ENCODE peak calls at places on chromosomes 7 and 10, in five cellular contexts. R, V, O, X and F are unnamed samples.

GRCh38 chr10:27981744-27982143 is 17.1 kb downstream of the ODAD2 start:
- DNase-seq in R (no peak), V (no peak), O (no peak), X (no peak), F (no peak)

GRCh38 chr10:115854740-115855435 is 418.1 kb downstream of the GFRA1 start:
- DNase-seq in R (no peak), V (no peak), O (no peak), X (no peak), F (peak; percentile 41)

GRCh38 chr10:99233000-99233679 is 2.5 kb downstream of the HPSE2 start:
- DNase-seq in R (no peak), V (no peak), O (no peak), X (no peak), F (no peak)

GRCh38 chr10:100653957-100654834 is 91.2 kb upstream of the PAX2 start:
- DNase-seq in R (no peak), V (no peak), O (no peak), X (peak; percentile 59), F (no peak)

GRCh38 chr10:17961551-17962422 is 10.1 kb downstream of the SLC39A12 start:
- DNase-seq in R (no peak), V (no peak), O (peak; percentile 33), X (peak; percentile 29), F (peak; percentile 35)

GRCh38 chr10:50234486-50234885 is 16.8 kb downstream of the ASAH2 start:
- DNase-seq in R (no peak), V (no peak), O (no peak), X (no peak), F (no peak)

GRCh38 chr7:1889091-1889490 is 219.0 kb downstream of the ELFN1 start:
- DNase-seq in R (no peak), V (no peak), O (no peak), X (no peak), F (no peak)

GRCh38 chr7:43292384-43292783 is 179.9 kb downstream of the HECW1 start:
- DNase-seq in R (no peak), V (no peak), O (no peak), X (no peak), F (no peak)

GRCh38 chr7:29017666-29018065 is 59.5 kb upstream of the TRIL start:
- DNase-seq in R (no peak), V (no peak), O (peak; percentile 64), X (peak; percentile 64), F (no peak)

GRCh38 chr7:50730459-50731400 is 52.0 kb downstream of the GRB10 start:
- DNase-seq in R (no peak), V (no peak), O (no peak), X (no peak), F (peak; percentile 15)

GRCh38 chr7:26696161-26696560 is 168.2 kb downstream of the SKAP2 start:
- DNase-seq in R (no peak), V (no peak), O (no peak), X (no peak), F (no peak)

GRCh38 chr10:80288849-80289248 is 609 bp downstream of the MAT1A start:
- DNase-seq in R (no peak), V (no peak), O (no peak), X (no peak), F (no peak)
- H3K4me3 ChIP-seq in R (no peak overlapping the region), V (no peak overlapping the region), O (no peak overlapping the region), X (no peak overlapping the region), F (no peak overlapping the region)

GRCh38 chr10:71269301-71270288 is 49.5 kb upstream of the SLC29A3 start:
- DNase-seq in R (no peak), V (no peak), O (no peak), X (peak; percentile 76), F (no peak)
- TF ChIP-seq CTCF in R (no peak), V (no peak), O (no peak), X (no peak), F (no peak)

DNA sequence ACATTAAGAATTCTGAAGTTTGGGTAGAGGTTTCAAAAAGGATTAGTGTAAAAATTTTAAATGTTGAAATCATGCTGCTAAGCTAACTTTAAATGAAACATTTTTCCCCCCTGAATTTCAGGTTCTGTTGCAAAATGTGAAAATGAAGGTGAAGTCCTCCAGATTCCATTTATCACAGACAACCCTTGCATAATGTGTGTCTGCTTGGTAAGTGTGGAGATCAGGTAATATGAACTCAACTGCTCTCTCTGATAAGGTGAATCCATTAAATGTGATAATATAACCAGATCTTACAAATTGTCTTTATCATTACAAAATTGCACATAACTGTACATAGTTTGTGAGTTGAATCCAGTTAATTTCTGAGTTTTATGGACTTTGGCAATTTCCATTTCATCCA is 1.4 kb downstream of the BMPER start:
- DNase-seq in R (no peak), V (no peak), O (no peak), X (no peak), F (no peak)
- H3K4me3 ChIP-seq in R (no peak overlapping the region), V (peak overlapping the region; percentile 87), O (no peak overlapping the region), X (peak overlapping the region; percentile 79), F (no peak overlapping the region)

GRCh38 chr7:79281406-79281805 is 172.1 kb downstream of the MAGI2 start:
- DNase-seq in R (no peak), V (no peak), O (no peak), X (peak; percentile 22), F (no peak)

GRCh38 chr7:79282882-79283602 is 170.4 kb downstream of the MAGI2 start:
- DNase-seq in R (no peak), V (no peak), O (peak; percentile 39), X (peak; percentile 58), F (peak; percentile 64)

GRCh38 chr7:79284226-79284625 is 169.2 kb downstream of the MAGI2 start:
- DNase-seq in R (no peak), V (no peak), O (no peak), X (peak; percentile 18), F (no peak)

GRCh38 chr7:79286181-79286580 is 167.3 kb downstream of the MAGI2 start:
- DNase-seq in R (no peak), V (no peak), O (no peak), X (no peak), F (no peak)

GRCh38 chr7:79282051-79282694 is 171.3 kb downstream of the MAGI2 start:
- DNase-seq in R (no peak), V (no peak), O (peak; percentile 71), X (peak; percentile 84), F (peak; percentile 75)
- TF ChIP-seq CTCF in R (peak; percentile 11), V (peak; percentile 46), O (peak; percentile 64), X (peak; percentile 47), F (peak; percentile 62)